ENCODE peak calls at places on chromosomes 13 and 19, in four cellular contexts. One of them, this sample, is unnamed.

GRCh38 chr19:18416778-18417249 is 2.4 kb upstream of the SSBP4 start:
- DNase-seq in spleen: peak
- DNase-seq in adrenal gland: peak
- DNase-seq in breast epithelium: peak
- DNase-seq in this sample: no peak

GRCh38 chr13:94858856-94859811 is 146.8 kb upstream of the SOX21 start:
- DNase-seq in breast epithelium: peak
- DNase-seq in spleen: peak
- DNase-seq in adrenal gland: peak
- DNase-seq in this sample: no peak

GRCh38 chr13:95624020-95624419 is 20.5 kb downstream of the DZIP1 start:
- DNase-seq in adrenal gland: peak
- DNase-seq in breast epithelium: no peak
- DNase-seq in spleen: no peak
- DNase-seq in this sample: peak

GRCh38 chr19:50233308-50233910 is 30.0 kb downstream of the MYH14 start:
- DNase-seq in spleen: no peak
- DNase-seq in adrenal gland: no peak
- DNase-seq in breast epithelium: no peak
- DNase-seq in this sample: no peak

GRCh38 chr19:19039901-19040300 is 6.5 kb downstream of the ARMC6 start:
- DNase-seq in adrenal gland: no peak
- DNase-seq in spleen: no peak
- DNase-seq in breast epithelium: no peak
- DNase-seq in this sample: no peak

GRCh38 chr13:55583953-55584593 is 1556.6 kb upstream of the PRR20A start:
- DNase-seq in breast epithelium: no peak
- DNase-seq in adrenal gland: no peak
- DNase-seq in spleen: no peak
- DNase-seq in this sample: no peak

GRCh38 chr19:17020823-17021222 is 5.8 kb downstream of the CPAMD8 start:
- DNase-seq in spleen: no peak
- DNase-seq in adrenal gland: no peak
- DNase-seq in breast epithelium: no peak
- DNase-seq in this sample: no peak

GRCh38 chr19:32388393-32388724 is 17.2 kb upstream of the DPY19L3 start:
- DNase-seq in spleen: no peak
- DNase-seq in adrenal gland: no peak
- DNase-seq in breast epithelium: no peak
- DNase-seq in this sample: no peak

GRCh38 chr13:59477011-59477410 is 686.7 kb downstream of the DIAPH3 start:
- DNase-seq in adrenal gland: no peak
- DNase-seq in spleen: no peak
- DNase-seq in breast epithelium: no peak
- DNase-seq in this sample: no peak

GRCh38 chr13:84255226-84255625 is 373.0 kb upstream of the SLITRK1 start:
- DNase-seq in adrenal gland: no peak
- DNase-seq in breast epithelium: no peak
- DNase-seq in spleen: no peak
- DNase-seq in this sample: no peak

GRCh38 chr19:39299404-39299803 is 3.2 kb downstream of the IFNL1 start:
- DNase-seq in breast epithelium: no peak
- DNase-seq in spleen: peak
- DNase-seq in adrenal gland: no peak
- DNase-seq in this sample: no peak

GRCh38 chr19:14004619-14005380 is 1.3 kb downstream of the RFX1 start:
- DNase-seq in adrenal gland: peak
- DNase-seq in spleen: peak
- DNase-seq in breast epithelium: peak
- DNase-seq in this sample: no peak

GRCh38 chr13:72217142-72217541 is 350.1 kb upstream of the DACH1 start:
- DNase-seq in adrenal gland: no peak
- DNase-seq in spleen: no peak
- DNase-seq in breast epithelium: no peak
- DNase-seq in this sample: no peak

GRCh38 chr13:72221276-72221962 is 354.4 kb upstream of the DACH1 start:
- DNase-seq in breast epithelium: no peak
- DNase-seq in adrenal gland: peak
- DNase-seq in spleen: peak
- DNase-seq in this sample: peak

DNA sequence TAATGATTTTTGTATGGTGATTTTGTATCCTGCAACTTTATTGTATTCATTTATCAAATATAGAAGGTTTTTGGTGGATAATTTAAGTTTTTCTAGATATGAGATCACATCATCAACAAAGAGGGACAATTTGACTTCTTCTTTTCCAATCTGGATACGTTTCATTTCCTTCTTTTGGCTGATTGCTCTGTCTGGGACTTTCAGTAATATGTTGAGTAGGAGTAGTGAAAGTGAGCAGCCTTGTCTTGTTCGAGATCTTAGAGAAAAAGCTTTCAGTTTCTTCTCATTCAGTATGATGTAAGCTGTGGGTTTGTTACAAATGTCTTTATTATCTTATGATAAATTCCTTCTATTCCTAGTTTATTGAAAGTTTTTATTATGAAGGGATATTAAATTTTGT is 352.0 kb upstream of the DACH1 start:
- DNase-seq in spleen: no peak
- DNase-seq in adrenal gland: no peak
- DNase-seq in breast epithelium: no peak
- DNase-seq in this sample: no peak
- TF ChIP-seq POLR2A in spleen: no peak
- TF ChIP-seq POLR2A in adrenal gland: no peak
- TF ChIP-seq POLR2A in breast epithelium: no peak
- TF ChIP-seq POLR2A in this sample: no peak

GRCh38 chr19:2477141-2477710 is 1.3 kb downstream of the GADD45B start:
- DNase-seq in adrenal gland: no peak
- DNase-seq in spleen: peak
- DNase-seq in breast epithelium: no peak
- DNase-seq in this sample: no peak

GRCh38 chr19:2477732-2478191 is 1.8 kb downstream of the GADD45B start:
- DNase-seq in breast epithelium: no peak
- DNase-seq in spleen: peak
- DNase-seq in adrenal gland: no peak
- DNase-seq in this sample: no peak

GRCh38 chr19:2479556-2480194 is 3.7 kb downstream of the GADD45B start:
- DNase-seq in spleen: no peak
- DNase-seq in breast epithelium: no peak
- DNase-seq in adrenal gland: no peak
- DNase-seq in this sample: no peak

GRCh38 chr19:2478324-2478755 is 2.4 kb downstream of the GADD45B start:
- DNase-seq in adrenal gland: peak
- DNase-seq in breast epithelium: peak
- DNase-seq in spleen: peak
- DNase-seq in this sample: no peak

DNA sequence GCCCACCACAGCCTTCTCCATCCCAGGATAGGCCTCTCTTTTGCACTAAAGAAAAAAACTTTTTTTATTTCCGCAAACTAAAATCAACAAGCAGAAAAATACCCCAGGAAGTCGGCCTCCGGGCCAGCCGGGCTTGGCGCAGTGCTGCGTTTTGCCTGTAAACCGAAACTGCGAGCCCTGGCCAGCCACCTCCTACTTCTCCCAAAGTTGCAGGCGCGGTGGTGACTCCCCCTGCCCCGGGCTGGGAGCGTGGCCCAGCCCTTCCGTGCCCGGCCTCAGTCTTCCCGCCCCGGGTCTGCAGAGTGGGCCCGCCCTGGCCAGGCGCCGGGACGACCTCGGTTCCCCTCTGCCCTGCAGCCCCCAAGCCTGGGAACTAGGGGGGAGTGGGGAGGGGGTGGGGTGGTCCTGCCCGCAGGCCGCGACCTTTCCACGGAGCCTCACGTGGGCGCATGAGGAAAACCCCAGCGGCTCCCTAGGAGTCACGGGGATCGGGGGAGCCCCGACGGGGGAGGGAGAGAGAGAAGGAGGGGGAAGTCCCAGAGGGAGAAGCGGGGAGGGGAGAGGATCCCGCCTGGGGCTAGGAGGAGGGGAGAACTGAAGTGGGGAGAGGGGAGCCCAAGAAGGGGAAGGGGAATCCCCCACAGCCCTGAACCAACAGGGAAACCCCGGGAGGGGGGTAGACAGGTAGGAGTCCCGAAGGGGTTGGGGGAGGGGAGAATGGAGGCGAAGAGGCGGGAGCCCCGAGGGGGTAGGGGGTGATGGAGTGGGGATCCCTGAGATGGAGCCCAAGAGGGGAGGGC is 3.0 kb downstream of the GADD45B start:
- DNase-seq in spleen: peak
- DNase-seq in adrenal gland: peak
- DNase-seq in breast epithelium: peak
- DNase-seq in this sample: peak
- TF ChIP-seq POLR2A in spleen: no peak
- TF ChIP-seq POLR2A in adrenal gland: no peak
- TF ChIP-seq POLR2A in breast epithelium: no peak
- TF ChIP-seq POLR2A in this sample: peak

GRCh38 chr19:2061936-2062729 is 11.1 kb upstream of the MKNK2 start:
- DNase-seq in spleen: peak
- DNase-seq in adrenal gland: no peak
- DNase-seq in breast epithelium: no peak
- DNase-seq in this sample: no peak
- TF ChIP-seq POLR2A in spleen: no peak
- TF ChIP-seq POLR2A in adrenal gland: no peak
- TF ChIP-seq POLR2A in breast epithelium: no peak
- TF ChIP-seq POLR2A in this sample: no peak

DNA sequence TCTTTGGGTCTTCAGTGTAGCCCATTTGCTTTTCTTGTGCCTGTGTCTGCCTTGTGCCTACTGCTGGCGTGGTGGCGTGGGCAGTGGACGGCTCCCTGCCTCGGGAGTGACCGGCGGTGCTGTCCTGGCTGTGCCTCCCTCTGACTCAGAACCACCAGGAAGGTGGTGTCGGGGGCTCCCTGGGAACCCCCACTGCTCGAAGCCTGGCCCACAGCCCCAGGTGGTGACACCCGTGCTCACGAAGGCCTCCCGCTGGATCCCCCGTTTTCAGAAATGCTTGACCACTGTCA is 5.1 kb upstream of the AMH start:
- DNase-seq in adrenal gland: no peak
- DNase-seq in breast epithelium: no peak
- DNase-seq in spleen: no peak
- DNase-seq in this sample: no peak
- TF ChIP-seq POLR2A in adrenal gland: no peak
- TF ChIP-seq POLR2A in breast epithelium: no peak
- TF ChIP-seq POLR2A in spleen: no peak
- TF ChIP-seq POLR2A in this sample: no peak

GRCh38 chr13:72804301-72804700 is 22.4 kb downstream of the PIBF1 start:
- DNase-seq in spleen: no peak
- DNase-seq in adrenal gland: no peak
- DNase-seq in breast epithelium: no peak
- DNase-seq in this sample: no peak
- TF ChIP-seq POLR2A in spleen: no peak
- TF ChIP-seq POLR2A in adrenal gland: no peak
- TF ChIP-seq POLR2A in breast epithelium: no peak
- TF ChIP-seq POLR2A in this sample: no peak

DNA sequence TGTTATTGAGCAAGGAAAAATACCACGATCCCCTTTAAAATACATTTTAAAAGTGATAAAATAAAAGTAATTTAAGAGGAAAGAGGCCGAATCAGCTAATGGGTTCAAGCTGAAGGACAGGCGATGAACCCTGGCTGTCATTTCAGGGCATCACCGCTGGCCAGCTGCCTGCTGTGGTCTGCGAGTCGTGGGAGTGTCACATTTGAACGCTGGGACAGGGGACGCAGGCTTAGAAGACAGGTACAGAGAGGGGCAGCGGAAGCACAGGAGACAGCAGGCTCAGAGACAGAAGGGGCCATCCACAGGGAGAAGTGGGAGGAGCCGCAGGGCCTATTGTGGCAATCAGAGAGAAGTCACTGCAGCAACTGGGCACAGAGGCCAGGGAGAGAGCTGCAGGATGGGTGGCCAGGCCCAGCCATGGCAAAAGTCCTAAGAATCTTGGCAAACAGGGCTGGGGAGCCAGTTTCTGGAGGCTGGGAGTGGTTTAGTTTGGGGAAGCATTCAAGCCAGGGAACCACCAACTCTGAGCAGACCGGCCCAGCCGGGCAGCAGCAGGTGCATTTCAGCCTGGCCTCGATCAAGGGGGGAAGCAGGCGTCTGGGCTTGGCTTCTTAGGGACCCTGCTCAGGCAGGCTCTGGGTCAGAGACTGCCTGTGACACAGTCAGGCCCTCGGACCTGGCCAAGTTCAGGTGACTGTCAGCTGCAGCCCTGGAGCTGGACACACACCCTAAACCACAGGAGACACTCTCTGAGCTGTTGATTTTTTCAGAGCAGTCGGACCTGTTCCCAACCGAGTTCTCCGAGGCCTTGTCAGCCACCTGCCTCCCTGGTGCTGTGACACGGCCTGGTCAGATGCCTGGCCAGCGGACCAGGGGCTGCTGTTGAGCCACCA is 11.9 kb downstream of the SH3GL1 start:
- DNase-seq in adrenal gland: peak
- DNase-seq in spleen: no peak
- DNase-seq in breast epithelium: peak
- DNase-seq in this sample: no peak
- TF ChIP-seq POLR2A in adrenal gland: no peak
- TF ChIP-seq POLR2A in spleen: no peak
- TF ChIP-seq POLR2A in breast epithelium: no peak
- TF ChIP-seq POLR2A in this sample: no peak

GRCh38 chr13:27259831-27260230 is 8.5 kb downstream of the RPL21 start:
- DNase-seq in breast epithelium: no peak
- DNase-seq in spleen: no peak
- DNase-seq in adrenal gland: no peak
- DNase-seq in this sample: no peak
- TF ChIP-seq POLR2A in breast epithelium: no peak
- TF ChIP-seq POLR2A in spleen: no peak
- TF ChIP-seq POLR2A in adrenal gland: no peak
- TF ChIP-seq POLR2A in this sample: no peak

DNA sequence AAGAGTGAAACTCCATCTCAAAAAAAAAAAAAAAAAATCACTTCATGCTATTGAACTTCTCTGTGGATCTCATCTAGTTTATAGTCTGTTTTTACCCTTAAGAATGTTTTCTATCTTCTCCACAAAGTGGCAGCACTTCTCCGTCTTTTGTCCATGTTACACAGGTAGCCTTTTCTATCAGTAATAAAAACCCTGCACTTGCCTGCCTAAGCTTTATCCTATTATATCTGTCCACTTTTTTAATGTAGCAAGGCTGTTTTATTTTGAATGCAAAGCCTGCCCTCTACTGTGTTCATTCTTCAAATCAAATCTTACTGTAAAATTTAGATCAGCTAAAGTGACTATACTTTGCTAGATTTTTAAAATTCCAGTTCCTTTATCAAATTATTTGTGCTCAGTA is 124.0 kb downstream of the STOML3 start:
- DNase-seq in breast epithelium: no peak
- DNase-seq in adrenal gland: no peak
- DNase-seq in spleen: no peak
- DNase-seq in this sample: no peak
- TF ChIP-seq POLR2A in breast epithelium: no peak
- TF ChIP-seq POLR2A in adrenal gland: no peak
- TF ChIP-seq POLR2A in spleen: no peak
- TF ChIP-seq POLR2A in this sample: no peak